ENCODE peak calls at places on chromosome 4, in five cellular contexts. G, U, H, Q and L are unnamed samples.

GRCh38 chr4:153933851-153934688 is 145.2 kb upstream of the SFRP2 start:
- DNase-seq in Q (no peak), U (no peak), G (no peak), H (no peak), L (no peak)

GRCh38 chr4:113384600-113384999 is 335.1 kb downstream of the ANK2 start:
- DNase-seq in G (no peak), Q (no peak), U (peak; percentile 85), H (no peak), L (no peak)

GRCh38 chr4:139208404-139208945 is 31.5 kb upstream of the ELF2 start:
- DNase-seq in Q (peak; percentile 16), G (no peak), U (no peak), H (peak; percentile 27), L (no peak)

GRCh38 chr4:152156448-152156847 is 379.4 kb downstream of the FBXW7 start:
- DNase-seq in H (no peak), Q (peak; percentile 33), G (no peak), U (no peak), L (no peak)

GRCh38 chr4:13985824-13986223 is 358.3 kb upstream of the BOD1L1 start:
- DNase-seq in U (no peak), G (no peak), Q (no peak), H (no peak), L (no peak)

GRCh38 chr4:168972601-168973000 is 37.5 kb downstream of the CBR4 start:
- DNase-seq in U (no peak), H (no peak), G (no peak), Q (no peak), L (no peak)

GRCh38 chr4:181528570-181529184 is 714.5 kb upstream of the TENM3 start:
- DNase-seq in G (peak; percentile 18), Q (peak; percentile 56), U (peak; percentile 71), H (peak; percentile 60), L (peak; percentile 63)

GRCh38 chr4:87118826-87119225 is 101.6 kb downstream of the KLHL8 start:
- DNase-seq in Q (no peak), U (no peak), H (peak; percentile 9), G (peak; percentile 60), L (peak; percentile 56)

GRCh38 chr4:48340276-48340904 is 939 bp upstream of the SLAIN2 start:
- DNase-seq in H (peak; percentile 50), U (peak; percentile 57), Q (no peak), G (peak; percentile 49), L (peak; percentile 53)

GRCh38 chr4:48275694-48276093 is 6.1 kb upstream of the TEC start:
- DNase-seq in Q (no peak), U (no peak), G (no peak), H (no peak), L (no peak)

GRCh38 chr4:8542776-8543525 is 37.2 kb upstream of the GPR78 start:
- DNase-seq in G (no peak), H (no peak), U (no peak), Q (no peak), L (no peak)

GRCh38 chr4:65538571-65538970 is 131.7 kb downstream of the EPHA5 start:
- DNase-seq in H (no peak), G (no peak), U (peak; percentile 42), Q (no peak), L (no peak)

GRCh38 chr4:81498046-81498445 is 26.3 kb upstream of the RASGEF1B start:
- DNase-seq in G (no peak), U (no peak), H (no peak), Q (no peak), L (no peak)

GRCh38 chr4:140252144-140252741 is 98.3 kb upstream of the MAML3 start:
- DNase-seq in H (peak; percentile 14), Q (no peak), U (peak; percentile 21), G (no peak), L (peak; percentile 69)

GRCh38 chr4:130077275-130077674 is 981.3 kb downstream of the C4orf33 start:
- DNase-seq in G (no peak), Q (no peak), H (no peak), U (peak; percentile 43), L (no peak)

GRCh38 chr4:3775011-3775410 is 8.8 kb downstream of the ADRA2C start:
- DNase-seq in U (no peak), H (no peak), G (no peak), Q (no peak), L (no peak)

GRCh38 chr4:158613046-158613445 is 58.6 kb downstream of the C4orf46 start:
- DNase-seq in H (no peak), Q (no peak), U (peak; percentile 29), G (no peak), L (no peak)

GRCh38 chr4:97104006-97104405 is 1039.3 kb downstream of the STPG2 start:
- DNase-seq in U (no peak), G (no peak), Q (no peak), H (no peak), L (no peak)

GRCh38 chr4:16140520-16141249 is 56.9 kb upstream of the PROM1 start:
- DNase-seq in G (no peak), U (peak; percentile 94), H (no peak), Q (peak; percentile 99), L (no peak)

GRCh38 chr4:54988655-54989054 is 136.7 kb downstream of the KDR start:
- DNase-seq in G (no peak), Q (no peak), U (no peak), H (no peak), L (no peak)

GRCh38 chr4:159046683-159047082 is 56.2 kb upstream of the RAPGEF2 start:
- DNase-seq in Q (peak; percentile 87), U (no peak), G (peak; percentile 30), H (no peak), L (no peak)

GRCh38 chr4:189162073-189162789 is 778.4 kb upstream of the FRG1 start:
- DNase-seq in Q (no peak), H (no peak), G (no peak), U (no peak), L (no peak)

GRCh38 chr4:7908668-7909067 is 31.0 kb downstream of the AFAP1 start:
- DNase-seq in U (no peak), G (no peak), H (peak; percentile 41), Q (no peak), L (peak; percentile 43)

GRCh38 chr4:61202100-61202637 is 2.0 kb downstream of the ADGRL3 start:
- DNase-seq in H (no peak), Q (no peak), U (peak; percentile 14), G (no peak), L (no peak)

GRCh38 chr4:36280555-36280954 is 861 bp upstream of the DTHD1 start:
- DNase-seq in U (no peak), G (no peak), H (no peak), Q (no peak), L (no peak)

GRCh38 chr4:931960-932712 is at the start of the genes GAK and TMEM175:
- DNase-seq in Q (peak; percentile 86), G (peak; percentile 99), U (peak; percentile 95), H (peak; percentile 97), L (peak; percentile 98)

GRCh38 chr4:4394644-4395043 is 7.7 kb downstream of the NSG1 start:
- DNase-seq in G (no peak), Q (no peak), U (peak; percentile 50), H (no peak), L (no peak)

GRCh38 chr4:53646792-53647191 is 55.5 kb upstream of the LNX1 start:
- DNase-seq in Q (no peak), G (no peak), H (no peak), U (peak; percentile 47), L (peak; percentile 25)

GRCh38 chr4:14428125-14428524 is 574.2 kb upstream of the CPEB2 start:
- DNase-seq in H (no peak), Q (no peak), G (no peak), U (peak; percentile 26), L (no peak)

GRCh38 chr4:114694770-114695169 is 96.2 kb downstream of the UGT8 start:
- DNase-seq in U (peak; percentile 59), H (peak; percentile 61), Q (peak; percentile 12), G (peak; percentile 5), L (peak; percentile 70)

GRCh38 chr4:128462104-128462783 is 174.6 kb upstream of the PGRMC2 start:
- DNase-seq in Q (no peak), G (no peak), H (no peak), U (no peak), L (peak; percentile 100)

GRCh38 chr4:3880595-3881120 is 114.5 kb downstream of the ADRA2C start:
- DNase-seq in U (peak; percentile 72), H (peak; percentile 68), G (peak; percentile 72), Q (peak; percentile 56), L (peak; percentile 90)

GRCh38 chr4:128228021-128228571 is 59.5 kb downstream of the PGRMC2 start:
- DNase-seq in Q (no peak), H (no peak), U (peak; percentile 79), G (no peak), L (no peak)

GRCh38 chr4:1584498-1584897 is 99.6 kb downstream of the FAM53A start:
- DNase-seq in Q (no peak), H (no peak), G (no peak), U (no peak), L (no peak)

DNA sequence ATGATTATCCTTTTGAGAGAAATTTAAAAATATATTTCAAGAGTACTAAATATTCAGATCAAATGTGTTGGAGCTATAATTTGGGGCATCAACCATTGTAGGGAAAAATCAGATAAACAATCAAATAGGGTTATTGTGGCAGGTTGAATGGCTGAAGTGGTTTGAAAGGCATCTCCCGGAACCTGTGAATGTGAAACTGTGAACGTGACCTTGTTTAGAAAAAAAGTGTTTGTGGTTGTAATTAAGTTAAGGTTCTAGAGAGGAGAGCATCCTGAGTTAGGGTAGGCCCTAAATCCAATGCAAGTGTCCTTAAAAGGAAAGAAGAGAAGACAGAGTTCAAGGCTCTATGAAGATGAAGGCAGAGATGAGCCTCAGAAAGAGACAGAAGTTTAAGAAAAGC is 37.4 kb downstream of the ADGRA3 start:
- DNase-seq in H (no peak), Q (no peak), G (no peak), U (no peak), L (no peak)
- H4K20me1 ChIP-seq in H (no peaks in the 10 kb centered on the region), Q (no peaks in the 10 kb centered on the region), G (no peaks in the 10 kb centered on the region), U (peaks cover 7% of the 10 kb centered on the region), L (no peaks in the 10 kb centered on the region)

GRCh38 chr4:108889696-108890475 is 127.0 kb upstream of the ETNPPL start:
- DNase-seq in Q (no peak), U (no peak), G (no peak), H (no peak), L (no peak)

GRCh38 chr4:108887034-108887433 is 124.2 kb upstream of the ETNPPL start:
- DNase-seq in U (no peak), Q (no peak), G (peak; percentile 14), H (no peak), L (no peak)

GRCh38 chr4:108891921-108892320 is 129.1 kb upstream of the ETNPPL start:
- DNase-seq in G (no peak), U (no peak), Q (no peak), H (no peak), L (no peak)

GRCh38 chr4:108893474-108893873 is 130.6 kb upstream of the ETNPPL start:
- DNase-seq in Q (no peak), H (no peak), G (no peak), U (no peak), L (no peak)

GRCh38 chr4:108890491-108890890 is 127.6 kb upstream of the ETNPPL start:
- DNase-seq in G (no peak), Q (no peak), U (no peak), H (no peak), L (no peak)
- H2AFZ ChIP-seq in G (peak overlapping the region; percentile 67), Q (no peak overlapping the region), U (no peak overlapping the region), H (no peak overlapping the region), L (no peak overlapping the region)

GRCh38 chr4:25834411-25835107 is 28.2 kb downstream of the SEL1L3 start:
- DNase-seq in G (no peak), H (no peak), U (no peak), Q (no peak), L (peak; percentile 94)
- H4K20me1 ChIP-seq in G (peaks cover 12% of the 10 kb centered on the region), H (peaks cover 39% of the 10 kb centered on the region), U (no peaks in the 10 kb centered on the region), Q (no peaks in the 10 kb centered on the region), L (no peaks in the 10 kb centered on the region)

GRCh38 chr4:184688447-184688846 is 38.9 kb downstream of the PRIMPOL start:
- DNase-seq in Q (no peak), H (no peak), U (peak; percentile 90), G (no peak), L (no peak)
- H2AFZ ChIP-seq in Q (no peak overlapping the region), H (no peak overlapping the region), U (peak overlapping the region; percentile 59), G (no peak overlapping the region), L (no peak overlapping the region)

GRCh38 chr4:74996996-74997395 is 64.1 kb downstream of the PARM1 start:
- DNase-seq in Q (no peak), H (no peak), U (peak; percentile 76), G (no peak), L (no peak)
- H4K20me1 ChIP-seq in Q (no peaks in the 10 kb centered on the region), H (no peaks in the 10 kb centered on the region), U (no peaks in the 10 kb centered on the region), G (no peaks in the 10 kb centered on the region), L (no peaks in the 10 kb centered on the region)